ENCODE peak calls at places on chromosome 11, in four cellular contexts. Z is kidney tubule cell, S is choroid plexus epithelial cell, F is nephron progenitor cell. E is an unnamed sample.

GRCh38 chr11:16356057-16356750 is at the start of gene SOX6:
- DNase-seq in Z (peak), S (no peak), F (no peak), E (no peak)

GRCh38 chr11:130623909-130624668 is 175.6 kb downstream of the ADAMTS15 start:
- DNase-seq in Z (no peak), S (peak), F (no peak), E (no peak)

GRCh38 chr11:3984896-3985295 is 109.7 kb upstream of the RRM1 start:
- DNase-seq in Z (no peak), S (peak), F (no peak), E (peak)

GRCh38 chr11:1780700-1781592 is 17.2 kb upstream of the CTSD start:
- DNase-seq in Z (no peak), S (no peak), F (no peak), E (no peak)

GRCh38 chr11:114308689-114309089 is 12.5 kb downstream of the NNMT start:
- DNase-seq in Z (peak), S (peak), F (no peak), E (no peak)

GRCh38 chr11:57140568-57140967 is 41.2 kb upstream of the LRRC55 start:
- DNase-seq in Z (no peak), S (no peak), F (no peak), E (no peak)

GRCh38 chr11:134758342-134758931 is 346.4 kb upstream of the B3GAT1 start:
- DNase-seq in Z (no peak), S (no peak), F (no peak), E (no peak)

GRCh38 chr11:113593698-113594308 is 112.3 kb downstream of the TMPRSS5 start:
- DNase-seq in Z (no peak), S (no peak), F (no peak), E (no peak)

GRCh38 chr11:94423467-94423866 is 22.2 kb upstream of the GPR83 start:
- DNase-seq in Z (peak), S (no peak), F (peak), E (no peak)

GRCh38 chr11:79444923-79445322 is 4.1 kb upstream of the TENM4 start:
- DNase-seq in Z (no peak), S (no peak), F (no peak), E (no peak)

E was measured in neuronal stem cell.